ENCODE peak calls at places on chromosomes 2 and 18, in ten cellular contexts. T is PC-9, D is psoas muscle, N is PC-3, M is A549, U is right lobe of liver, Q is upper lobe of right lung, G is heart left ventricle, H is esophagus squamous epithelium, S is left lung. Y is an unnamed sample.

GRCh38 chr2:197079414-197079813 is 152.9 kb upstream of the PGAP1 start:
- DNase-seq in Q (no peak), D (no peak), G (no peak), H (no peak), N (peak), U (no peak), M (no peak), S (no peak), T (no peak), Y (no peak)

GRCh38 chr2:96399342-96400048 is 63.9 kb downstream of the NCAPH start:
- DNase-seq in M (no peak), H (no peak), Q (peak), D (no peak), N (no peak), U (no peak), T (no peak), S (no peak), G (no peak), Y (no peak)

GRCh38 chr2:216632952-216633615 is at the start of gene IGFBP2:
- DNase-seq in H (no peak), U (peak), G (peak), D (peak), Q (no peak), T (no peak), N (peak), M (peak), S (no peak), Y (peak)

GRCh38 chr2:16708173-16708572 is 42.5 kb upstream of the CYRIA start:
- DNase-seq in Q (no peak), H (no peak), U (no peak), N (no peak), M (no peak), S (no peak), T (no peak), G (no peak), D (no peak), Y (no peak)

GRCh38 chr2:190583507-190584337 is 49.2 kb upstream of the NEMP2 start:
- DNase-seq in D (peak), S (no peak), N (no peak), T (no peak), Q (no peak), U (no peak), H (no peak), M (no peak), G (peak), Y (peak)

GRCh38 chr18:51255694-51256093 is 58.2 kb upstream of the MEX3C start:
- DNase-seq in H (no peak), S (no peak), Q (no peak), N (no peak), D (no peak), U (no peak), T (no peak), G (no peak), M (no peak), Y (no peak)

GRCh38 chr2:16218651-16219050 is 278.3 kb downstream of the MYCN start:
- DNase-seq in Q (peak), T (no peak), H (no peak), U (no peak), M (peak), S (no peak), D (no peak), N (no peak), G (no peak), Y (no peak)

GRCh38 chr2:41932241-41933034 is 115.4 kb upstream of the PKDCC start:
- DNase-seq in U (no peak), S (peak), T (no peak), D (peak), N (no peak), M (no peak), G (peak), Q (peak), H (peak), Y (peak)

GRCh38 chr18:44681039-44681595 is 429 bp downstream of the SETBP1 start:
- DNase-seq in S (no peak), G (no peak), M (no peak), D (peak), T (no peak), N (no peak), Q (no peak), H (no peak), U (no peak), Y (no peak)

GRCh38 chr2:237465515-237466227 is 21.4 kb upstream of the MLPH start:
- DNase-seq in T (peak), M (peak), H (no peak), G (no peak), Q (peak), D (no peak), U (no peak), N (peak), S (no peak), Y (no peak)

GRCh38 chr2:121285077-121285449 is at the start of gene TFCP2L1:
- DNase-seq in T (no peak), M (peak), Q (peak), U (no peak), G (no peak), N (peak), S (peak), D (no peak), H (no peak), Y (no peak)

GRCh38 chr2:26530696-26531095 is 52.8 kb upstream of the OTOF start:
- DNase-seq in Q (peak), G (no peak), S (peak), H (no peak), T (no peak), U (no peak), N (no peak), M (no peak), D (no peak), Y (no peak)

GRCh38 chr2:39805936-39806608 is 27.0 kb upstream of the THUMPD2 start:
- DNase-seq in G (no peak), N (no peak), D (no peak), Q (no peak), M (no peak), T (no peak), U (no peak), H (no peak), S (no peak), Y (no peak)

GRCh38 chr2:177397501-177398289 is 5.1 kb downstream of the AGPS start:
- DNase-seq in Q (no peak), D (peak), M (peak), H (no peak), S (peak), U (peak), N (peak), T (peak), G (no peak), Y (no peak)

GRCh38 chr2:236882931-236883330 is 202.8 kb upstream of the COPS8 start:
- DNase-seq in T (peak), D (no peak), Q (no peak), H (no peak), G (no peak), M (no peak), S (no peak), U (no peak), N (peak), Y (no peak)

DNA sequence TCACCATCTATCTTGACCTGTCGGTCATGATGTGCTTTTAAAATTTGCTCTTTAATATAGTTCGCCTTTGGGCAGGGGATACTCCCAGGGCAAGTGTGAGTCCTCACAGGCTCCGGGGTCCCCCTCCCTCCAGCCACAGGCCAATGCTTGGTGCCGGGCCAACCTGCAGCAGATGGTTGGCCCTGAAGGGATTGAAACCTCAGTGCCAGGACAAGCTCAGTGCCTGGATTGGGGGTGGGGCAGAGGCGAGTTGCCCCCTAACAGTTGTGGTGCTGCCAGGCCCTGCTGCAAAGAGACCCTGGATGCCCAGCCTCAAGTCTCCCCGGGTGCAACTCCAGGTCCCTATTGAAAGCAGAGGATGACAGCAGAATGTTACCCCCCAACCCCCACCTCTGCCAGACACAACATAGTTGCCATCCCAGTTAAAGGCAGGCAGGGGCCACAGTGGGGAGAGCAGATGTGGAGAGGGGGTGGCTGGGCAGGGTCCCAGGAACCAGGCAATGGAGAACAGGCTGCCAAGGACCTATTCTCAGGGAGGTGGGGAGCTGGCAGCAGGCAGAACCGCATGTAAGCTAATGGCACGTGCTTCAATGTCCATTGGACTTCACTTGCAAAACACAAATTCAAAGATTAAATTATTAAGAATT is 9.6 kb upstream of the RNF103 start:
- DNase-seq in H (no peak), U (no peak), M (no peak), Q (no peak), N (no peak), D (no peak), S (no peak), T (no peak), G (peak), Y (peak)
- H3K27ac ChIP-seq in H (peak), U (peak), M (peak), Q (no peak), N (peak), D (no peak), S (no peak), T (no peak), G (peak), Y (no peak)

GRCh38 chr2:98795903-98796676 is 65.2 kb upstream of the MGAT4A start:
- DNase-seq in S (no peak), U (no peak), H (no peak), N (no peak), T (no peak), D (no peak), G (no peak), M (peak), Q (no peak), Y (no peak)
- TF ChIP-seq CTCF in S (no peak), U (no peak), H (no peak), N (no peak), T (no peak), D (no peak), G (no peak), M (no peak), Q (no peak), Y (no peak)

GRCh38 chr2:206049387-206049786 is 36.6 kb downstream of the INO80D start:
- DNase-seq in S (no peak), M (no peak), G (no peak), H (no peak), T (no peak), Q (no peak), D (no peak), N (no peak), U (no peak), Y (no peak)
- H3K4me3 ChIP-seq in S (no peak), M (no peak), G (no peak), H (no peak), T (no peak), Q (no peak), D (no peak), N (no peak), U (no peak), Y (no peak)

GRCh38 chr2:145750617-145751016 is 1230.7 kb upstream of the ZEB2 start:
- DNase-seq in S (no peak), H (no peak), D (no peak), G (no peak), U (no peak), M (no peak), Q (no peak), N (no peak), T (no peak), Y (no peak)
- H3K27ac ChIP-seq in S (peak), H (peak), D (no peak), G (no peak), U (no peak), M (no peak), Q (no peak), N (no peak), T (no peak), Y (no peak)

GRCh38 chr2:119221609-119222008 is 2.0 kb upstream of the STEAP3 start:
- DNase-seq in U (peak), T (no peak), N (no peak), H (no peak), M (no peak), S (no peak), D (no peak), Q (no peak), G (no peak), Y (no peak)

GRCh38 chr2:119220720-119221301 is 2.8 kb upstream of the STEAP3 start:
- DNase-seq in D (no peak), T (no peak), N (no peak), S (no peak), G (no peak), H (no peak), M (no peak), Q (no peak), U (no peak), Y (no peak)

GRCh38 chr2:119219873-119220272 is 3.8 kb upstream of the STEAP3 start:
- DNase-seq in D (no peak), U (no peak), G (no peak), S (no peak), H (no peak), N (peak), M (no peak), T (no peak), Q (no peak), Y (no peak)

GRCh38 chr2:119216994-119217393 is 6.6 kb upstream of the STEAP3 start:
- DNase-seq in S (no peak), T (no peak), U (no peak), N (no peak), G (no peak), M (no peak), Q (peak), H (no peak), D (no peak), Y (no peak)

DNA sequence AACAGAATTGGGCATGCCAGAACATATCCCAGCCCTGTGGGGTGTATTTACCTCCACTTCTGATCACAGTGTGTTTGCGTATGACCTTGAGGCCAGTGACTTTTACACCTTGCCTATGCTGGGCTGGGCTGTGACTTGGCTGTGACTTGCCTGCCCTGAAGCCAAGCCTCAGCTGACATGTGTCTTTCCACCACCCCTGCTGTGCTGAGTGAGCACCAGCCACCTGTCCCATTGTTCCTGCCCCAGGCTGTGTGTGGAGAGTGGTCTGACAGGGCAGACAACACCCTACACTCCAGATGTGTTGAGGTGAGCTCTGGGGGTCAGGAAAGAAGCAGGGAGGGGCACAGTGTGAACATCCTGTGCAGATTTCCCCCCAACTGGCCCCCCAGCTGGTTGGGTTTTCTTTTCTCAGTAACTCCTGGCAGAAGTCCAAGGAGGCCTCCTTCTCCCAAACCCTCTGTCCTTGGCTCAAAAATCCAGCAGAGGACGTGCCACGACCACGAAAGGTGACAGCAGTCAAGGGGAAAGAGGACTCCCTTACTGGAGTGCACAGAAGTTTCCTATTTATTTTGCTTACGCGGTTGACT is 5.1 kb upstream of the STEAP3 start:
- DNase-seq in D (no peak), H (no peak), U (peak), N (peak), M (peak), S (no peak), Q (no peak), T (peak), G (peak), Y (peak)
- TF ChIP-seq CTCF in D (peak), H (no peak), U (peak), N (peak), M (peak), S (no peak), Q (peak), T (peak), G (peak), Y (peak)